ENCODE peak calls at places on chromosomes 16 and 17, in nine cellular contexts. J is HFFc6; V is EL; L is NCI-H1105 treated with DMSO at 0.1 percent for 48 hours; I is endothelial cell; W is activated CD8-positive, alpha-beta memory T cell treated with anti-CD3 and anti-CD28 coated beads for 1 hour; N is activated CD4-positive, CD25-positive, alpha-beta regulatory T cell; C is iPS-NIHi11; R is breast epithelium. S is an unnamed sample.

GRCh38 chr17:5198472-5198871 is 6.8 kb upstream of the ZNF594 start:
- DNase-seq in R (no peak), L (no peak), I (no peak), J (no peak), V (no peak), N (no peak), C (no peak), W (no peak), S (no peak)

GRCh38 chr16:53219795-53220194 is 165.0 kb downstream of the CHD9 start:
- DNase-seq in N (no peak), J (peak; percentile 4), W (no peak), R (no peak), L (no peak), V (peak; percentile 63), C (no peak), I (no peak), S (peak; percentile 72)

GRCh38 chr16:89922884-89923639 is at the start of gene TUBB3:
- DNase-seq in W (no peak), L (peak; percentile 64), I (peak; percentile 73), R (no peak), C (peak; percentile 94), V (peak; percentile 85), N (no peak), J (peak; percentile 80), S (peak; percentile 84)

GRCh38 chr17:10118788-10119130 is 79.6 kb downstream of the GAS7 start:
- DNase-seq in R (no peak), N (no peak), V (no peak), L (no peak), I (no peak), J (no peak), C (no peak), W (no peak), S (no peak)

GRCh38 chr16:75333770-75334169 is 82.3 kb upstream of the BCAR1 start:
- DNase-seq in V (no peak), I (no peak), W (no peak), C (no peak), N (no peak), J (no peak), L (no peak), R (no peak), S (no peak)

GRCh38 chr17:39928868-39929651 is 1.5 kb downstream of the LRRC3C start:
- DNase-seq in V (peak; percentile 94), L (no peak), J (peak; percentile 92), W (no peak), R (no peak), N (no peak), C (no peak), I (no peak), S (peak; percentile 97)

GRCh38 chr16:72099377-72099818 is 5.8 kb downstream of the DHX38 start:
- DNase-seq in I (peak; percentile 75), J (peak; percentile 37), N (no peak), W (no peak), R (no peak), C (peak; percentile 78), L (peak; percentile 2), V (peak; percentile 51), S (peak; percentile 58)

GRCh38 chr16:86355538-86355937 is 154.8 kb upstream of the FOXF1 start:
- DNase-seq in J (peak; percentile 98), N (no peak), I (no peak), R (no peak), V (peak; percentile 98), C (no peak), L (no peak), W (no peak), S (peak; percentile 93)

GRCh38 chr16:83365166-83365565 is 442.6 kb upstream of the HSBP1 start:
- DNase-seq in J (no peak), C (no peak), I (no peak), R (no peak), V (peak; percentile 45), N (no peak), L (no peak), W (no peak), S (peak; percentile 29)

GRCh38 chr16:82043680-82044584 is 8.9 kb downstream of the HSD17B2 start:
- DNase-seq in N (no peak), R (no peak), W (no peak), L (no peak), V (peak; percentile 67), J (peak; percentile 78), C (no peak), I (no peak), S (peak; percentile 85)

GRCh38 chr17:81245024-81245664 is 6.0 kb downstream of the NDUFAF8 start:
- DNase-seq in N (no peak), J (no peak), V (no peak), R (no peak), L (no peak), C (no peak), I (no peak), W (no peak), S (no peak)

GRCh38 chr17:18226284-18226945 is 980 bp downstream of the LLGL1 start:
- DNase-seq in C (no peak), V (peak; percentile 31), W (no peak), J (no peak), N (no peak), R (no peak), I (no peak), L (no peak), S (no peak)

GRCh38 chr17:50462446-50462845 is 6.2 kb downstream of the CHAD start:
- DNase-seq in N (no peak), I (no peak), J (no peak), W (no peak), C (no peak), R (no peak), V (no peak), L (no peak), S (no peak)

GRCh38 chr16:69917739-69918138 is 33.4 kb upstream of the CLEC18A start:
- DNase-seq in C (peak; percentile 63), J (peak; percentile 91), V (peak; percentile 97), R (no peak), N (no peak), I (no peak), L (no peak), W (no peak), S (peak; percentile 98)

GRCh38 chr16:57807968-57808528 is 5.8 kb upstream of the KIFC3 start:
- DNase-seq in R (peak; percentile 82), V (peak; percentile 97), L (peak; percentile 8), W (no peak), I (peak; percentile 56), J (peak; percentile 94), C (peak; percentile 85), N (no peak), S (peak; percentile 94)

S was measured in iris pigment epithelial cell.